ENCODE peak calls at places on chromosomes 7 and 10, in four cellular contexts. E, R, Z and S are unnamed samples.

GRCh38 chr10:87079106-87079836 is 15.4 kb downstream of the GLUD1 start:
- DNase-seq in E (no peak), R (no peak), Z (no peak), S (no peak)

GRCh38 chr7:128842674-128843641 is 12.8 kb downstream of the FLNC start:
- DNase-seq in E (no peak), R (no peak), Z (no peak), S (no peak)

GRCh38 chr10:95407546-95407945 is 116.7 kb upstream of the PDLIM1 start:
- DNase-seq in E (no peak), R (no peak), Z (no peak), S (no peak)

GRCh38 chr7:96397936-96398596 is 76.2 kb upstream of the SLC25A13 start:
- DNase-seq in E (no peak), R (no peak), Z (no peak), S (no peak)

GRCh38 chr7:107108951-107109350 is 59.9 kb upstream of the HBP1 start:
- DNase-seq in E (no peak), R (no peak), Z (no peak), S (no peak)

GRCh38 chr10:50310560-50311174 is 59.4 kb upstream of the ASAH2 start:
- DNase-seq in E (no peak), R (peak; percentile 18), Z (peak; percentile 62), S (no peak)

GRCh38 chr7:92246363-92247101 is 758 bp downstream of the ANKIB1 start:
- DNase-seq in E (peak; percentile 42), R (no peak), Z (peak; percentile 53), S (no peak)

GRCh38 chr7:28596245-28596935 is 184.1 kb downstream of the CREB5 start:
- DNase-seq in E (no peak), R (no peak), Z (no peak), S (no peak)

GRCh38 chr7:39624202-39624807 is 933 bp downstream of the RALA start:
- DNase-seq in E (no peak), R (no peak), Z (no peak), S (no peak)

GRCh38 chr10:33109384-33109783 is 151.4 kb upstream of the ITGB1 start:
- DNase-seq in E (no peak), R (no peak), Z (no peak), S (no peak)

GRCh38 chr10:16509996-16510395 is 11.7 kb downstream of the C1QL3 start:
- DNase-seq in E (no peak), R (no peak), Z (no peak), S (no peak)

GRCh38 chr10:114243661-114244060 is 4.6 kb downstream of the VWA2 start:
- DNase-seq in E (no peak), R (no peak), Z (no peak), S (no peak)

GRCh38 chr7:29976673-29977072 is 12.9 kb downstream of the SCRN1 start:
- DNase-seq in E (peak; percentile 73), R (no peak), Z (no peak), S (no peak)

GRCh38 chr10:16986406-16987128 is 143.0 kb downstream of the CUBN start:
- DNase-seq in E (no peak), R (no peak), Z (no peak), S (no peak)

GRCh38 chr7:79414910-79415309 is 38.6 kb downstream of the MAGI2 start:
- DNase-seq in E (no peak), R (no peak), Z (no peak), S (no peak)

GRCh38 chr10:44752451-44753441 is 158.4 kb upstream of the TMEM72 start:
- DNase-seq in E (no peak), R (no peak), Z (no peak), S (no peak)

GRCh38 chr7:46390042-46390441 is 469.0 kb upstream of the IGFBP3 start:
- DNase-seq in E (no peak), R (no peak), Z (no peak), S (no peak)

GRCh38 chr10:96513686-96514551 is at the start of gene TLL2:
- DNase-seq in E (peak; percentile 87), R (peak; percentile 59), Z (peak; percentile 92), S (peak; percentile 18)
- TF ChIP-seq POLR2A in E (no peak), R (no peak), Z (no peak), S (no peak)

GRCh38 chr7:1531263-1531978 is 919 bp downstream of the MAFK start:
- DNase-seq in E (peak; percentile 74), R (no peak), Z (peak; percentile 77), S (no peak)
- TF ChIP-seq POLR2A in E (peak; percentile 46), R (no peak), Z (no peak), S (peak; percentile 50)

GRCh38 chr7:55964261-55964801 is at the start of gene NIPSNAP2:
- DNase-seq in E (peak; percentile 80), R (peak; percentile 15), Z (no peak), S (no peak)
- TF ChIP-seq POLR2A in E (no peak), R (no peak), Z (peak; percentile 64), S (peak; percentile 31)

GRCh38 chr7:149460493-149461330 is at the start of gene ZNF777:
- DNase-seq in E (peak; percentile 85), R (peak; percentile 60), Z (peak; percentile 86), S (peak; percentile 15)
- TF ChIP-seq POLR2A in E (no peak), R (peak; percentile 47), Z (peak; percentile 20), S (peak; percentile 30)

DNA sequence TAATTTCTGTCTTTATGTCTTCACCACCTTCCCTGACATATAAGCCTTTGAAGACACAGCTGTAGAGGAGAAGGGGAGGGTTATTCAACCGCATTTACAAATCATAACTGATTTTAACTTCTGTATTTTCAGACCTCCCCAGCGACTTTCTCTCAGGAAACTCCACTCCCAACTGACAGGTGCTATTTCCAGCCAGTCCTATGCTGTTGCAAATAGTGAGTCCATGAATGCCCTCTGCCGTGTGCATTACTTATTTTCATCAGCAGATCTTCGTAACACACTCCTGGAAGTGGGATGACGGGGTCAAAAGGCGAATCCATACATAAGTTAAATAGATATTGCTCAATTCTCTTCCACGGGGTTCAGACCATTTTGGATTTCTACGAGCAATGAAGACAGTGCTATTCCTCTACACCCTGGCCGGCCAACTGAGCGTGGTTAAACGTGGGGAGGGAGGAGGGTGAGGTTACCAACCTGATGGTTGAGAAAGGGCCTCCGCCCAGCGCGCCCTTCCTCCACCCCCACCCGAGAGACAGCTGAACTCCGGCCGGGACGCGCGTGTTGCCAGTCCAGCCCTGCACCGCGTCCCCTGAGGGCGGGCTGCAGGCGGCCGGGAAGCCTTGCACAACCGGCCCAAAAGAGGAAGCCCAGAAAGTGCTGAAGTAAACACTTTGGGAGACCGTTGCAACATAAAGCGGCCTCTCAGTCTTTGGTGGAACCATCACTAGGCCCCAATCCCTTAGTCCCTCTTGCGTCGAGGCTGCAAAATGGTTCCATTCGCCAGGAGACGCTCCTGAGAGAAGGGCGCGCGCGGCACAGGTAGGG is at the start of gene APBB1IP:
- DNase-seq in E (peak; percentile 35), R (no peak), Z (peak; percentile 63), S (peak; percentile 39)
- TF ChIP-seq POLR2A in E (no peak), R (no peak), Z (no peak), S (no peak)

DNA sequence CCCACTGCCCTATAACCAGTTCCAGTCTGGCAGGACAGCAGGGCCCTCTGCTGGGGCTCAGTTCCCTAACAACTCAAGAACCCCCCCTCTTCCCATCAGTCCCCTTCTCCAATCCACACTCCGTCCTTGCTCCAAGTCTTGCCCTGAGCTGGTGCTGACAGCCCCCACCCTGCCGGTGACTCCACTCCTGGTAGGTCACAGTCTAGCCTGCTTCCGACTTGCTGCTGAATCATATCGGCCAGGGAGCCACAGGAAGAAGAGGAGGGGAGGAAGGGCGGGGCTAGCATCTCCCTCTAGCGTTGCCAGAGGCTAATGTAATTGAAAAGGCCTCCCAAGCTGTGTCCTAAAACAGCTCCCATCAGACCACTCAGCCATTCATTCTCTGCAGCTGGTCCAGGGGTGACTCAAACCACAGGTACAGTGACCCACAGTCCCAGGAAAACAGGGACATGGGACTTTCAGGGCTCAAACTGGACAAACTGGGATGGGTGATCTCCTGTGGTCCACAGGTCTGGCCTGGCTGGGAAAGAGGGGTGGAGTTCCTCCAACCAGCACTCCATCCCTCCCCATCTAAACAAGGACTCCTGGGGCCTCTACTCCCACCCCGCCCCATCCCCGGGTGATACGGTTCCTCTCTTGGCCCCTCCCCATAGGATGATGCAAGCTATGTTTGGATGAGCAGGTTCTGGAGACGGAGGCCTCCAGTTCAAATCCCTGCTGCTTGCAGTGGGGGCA is 158.8 kb downstream of the SH3PXD2A start:
- DNase-seq in E (no peak), R (peak; percentile 83), Z (peak; percentile 80), S (no peak)
- TF ChIP-seq POLR2A in E (no peak), R (peak; percentile 69), Z (no peak), S (no peak)

GRCh38 chr10:89633484-89633883 is 11.6 kb downstream of the PANK1 start:
- DNase-seq in E (no peak), R (no peak), Z (no peak), S (no peak)
- TF ChIP-seq POLR2A in E (no peak), R (no peak), Z (no peak), S (no peak)

GRCh38 chr7:73842248-73842895 is at the start of gene METTL27:
- DNase-seq in E (peak; percentile 94), R (peak; percentile 88), Z (peak; percentile 97), S (peak; percentile 53)

GRCh38 chr7:73844131-73844547 is 1.8 kb upstream of the METTL27 start:
- DNase-seq in E (no peak), R (no peak), Z (no peak), S (no peak)

GRCh38 chr7:73839743-73840714 is 2.3 kb downstream of the METTL27 start:
- DNase-seq in E (no peak), R (no peak), Z (no peak), S (no peak)

GRCh38 chr7:73840715-73841379 is 1.5 kb downstream of the METTL27 start:
- DNase-seq in E (no peak), R (no peak), Z (no peak), S (no peak)

GRCh38 chr7:73841689-73842247 is 548 bp downstream of the METTL27 start:
- DNase-seq in E (no peak), R (no peak), Z (no peak), S (no peak)
- TF ChIP-seq POLR2A in E (no peak), R (no peak), Z (no peak), S (no peak)

GRCh38 chr7:32958046-32959025 is 1.1 kb downstream of the FKBP9 start:
- DNase-seq in E (no peak), R (no peak), Z (peak; percentile 54), S (no peak)

GRCh38 chr7:32952876-32953275 is 4.4 kb upstream of the FKBP9 start:
- DNase-seq in E (no peak), R (no peak), Z (no peak), S (no peak)

GRCh38 chr7:32957326-32958045 is at the start of gene FKBP9:
- DNase-seq in E (peak; percentile 90), R (no peak), Z (peak; percentile 93), S (no peak)
- TF ChIP-seq POLR2A in E (no peak), R (peak; percentile 70), Z (peak; percentile 86), S (no peak)

DNA sequence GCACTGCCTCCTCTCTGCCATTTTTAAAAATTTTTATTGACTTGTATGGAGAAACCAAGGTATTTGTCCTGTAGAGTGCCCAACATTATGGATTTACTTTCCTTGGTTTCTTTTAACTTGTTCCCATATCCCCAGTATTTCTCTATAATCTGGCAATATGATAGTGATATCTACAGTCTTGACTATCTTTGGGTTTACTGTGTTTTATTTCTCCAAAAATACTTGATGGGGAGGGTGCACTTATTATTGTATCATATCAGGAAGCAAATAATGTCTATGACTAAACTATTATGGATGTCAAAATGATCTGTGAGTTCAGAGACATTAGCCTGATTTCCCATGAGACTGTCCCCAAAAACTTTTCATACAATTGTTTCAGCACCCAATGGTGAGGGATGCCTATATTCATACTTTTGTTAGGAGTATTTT is 6.6 kb downstream of the TFPI2 start:
- DNase-seq in E (no peak), R (no peak), Z (no peak), S (no peak)
- TF ChIP-seq POLR2A in E (no peak), R (no peak), Z (no peak), S (no peak)